ENCODE peak calls at places on chromosomes 13 and 19, in nine cellular contexts. R, U, E, Q, L, F, T, C and Y are unnamed samples.

GRCh38 chr19:47573076-47574026 is at the start of gene ZNF541:
- DNase-seq in R (peak), U (peak), E (peak), Q (peak), L (peak), F (no peak), T (no peak), C (peak), Y (peak)

GRCh38 chr19:14347999-14348889 is 33.0 kb upstream of the ADGRE5 start:
- DNase-seq in R (peak), U (peak), E (peak), Q (no peak), L (peak), F (no peak), T (peak), C (no peak), Y (peak)

GRCh38 chr13:20902438-20903163 is at the start of gene XPO4:
- DNase-seq in R (peak), U (peak), E (peak), Q (peak), L (peak), F (peak), T (peak), C (peak), Y (peak)

GRCh38 chr13:38763446-38764381 is 76.8 kb downstream of the FREM2 start:
- DNase-seq in R (no peak), U (peak), E (no peak), Q (no peak), L (peak), F (peak), T (peak), C (peak), Y (peak)

GRCh38 chr19:18833141-18833476 is 1.4 kb downstream of the UPF1 start:
- DNase-seq in R (no peak), U (no peak), E (no peak), Q (no peak), L (no peak), F (no peak), T (no peak), C (no peak), Y (peak)

GRCh38 chr19:39203372-39204341 is at the start of gene SYCN:
- DNase-seq in R (no peak), U (no peak), E (no peak), Q (no peak), L (no peak), F (no peak), T (no peak), C (no peak), Y (no peak)

GRCh38 chr19:408441-409005 is 424 bp downstream of the C2CD4C start:
- DNase-seq in R (peak), U (no peak), E (peak), Q (no peak), L (no peak), F (no peak), T (peak), C (no peak), Y (no peak)

GRCh38 chr13:100751826-100752225 is 77.2 kb upstream of the TMTC4 start:
- DNase-seq in R (no peak), U (no peak), E (no peak), Q (no peak), L (no peak), F (no peak), T (no peak), C (no peak), Y (no peak)

GRCh38 chr19:36169084-36169760 is 17.0 kb upstream of the COX7A1 start:
- DNase-seq in R (no peak), U (no peak), E (peak), Q (no peak), L (no peak), F (no peak), T (no peak), C (no peak), Y (no peak)

GRCh38 chr19:18656337-18657086 is 19.7 kb downstream of the KLHL26 start:
- DNase-seq in R (no peak), U (no peak), E (no peak), Q (no peak), L (no peak), F (no peak), T (no peak), C (no peak), Y (no peak)

GRCh38 chr19:1882089-1882785 is 3.1 kb downstream of the ABHD17A start:
- DNase-seq in R (no peak), U (no peak), E (no peak), Q (no peak), L (no peak), F (no peak), T (no peak), C (no peak), Y (no peak)

GRCh38 chr13:90171649-90172048 is 1175.8 kb upstream of the MIR17HG start:
- DNase-seq in R (no peak), U (peak), E (no peak), Q (no peak), L (peak), F (no peak), T (no peak), C (no peak), Y (peak)

GRCh38 chr19:33273881-33274662 is 28.3 kb downstream of the CEBPA start:
- DNase-seq in R (peak), U (peak), E (peak), Q (no peak), L (peak), F (no peak), T (peak), C (peak), Y (peak)

GRCh38 chr13:99585609-99586008 is 84.3 kb downstream of the TM9SF2 start:
- DNase-seq in R (no peak), U (peak), E (no peak), Q (no peak), L (peak), F (no peak), T (no peak), C (no peak), Y (peak)

GRCh38 chr19:19427302-19427701 is 21.8 kb downstream of the GATAD2A start:
- DNase-seq in R (no peak), U (no peak), E (no peak), Q (no peak), L (no peak), F (no peak), T (no peak), C (no peak), Y (no peak)

GRCh38 chr13:99729745-99730144 is 228.5 kb downstream of the TM9SF2 start:
- DNase-seq in R (no peak), U (no peak), E (no peak), Q (no peak), L (no peak), F (no peak), T (no peak), C (no peak), Y (no peak)

GRCh38 chr19:17011485-17011884 is 15.1 kb downstream of the CPAMD8 start:
- DNase-seq in R (no peak), U (no peak), E (no peak), Q (no peak), L (no peak), F (no peak), T (no peak), C (no peak), Y (no peak)

DNA sequence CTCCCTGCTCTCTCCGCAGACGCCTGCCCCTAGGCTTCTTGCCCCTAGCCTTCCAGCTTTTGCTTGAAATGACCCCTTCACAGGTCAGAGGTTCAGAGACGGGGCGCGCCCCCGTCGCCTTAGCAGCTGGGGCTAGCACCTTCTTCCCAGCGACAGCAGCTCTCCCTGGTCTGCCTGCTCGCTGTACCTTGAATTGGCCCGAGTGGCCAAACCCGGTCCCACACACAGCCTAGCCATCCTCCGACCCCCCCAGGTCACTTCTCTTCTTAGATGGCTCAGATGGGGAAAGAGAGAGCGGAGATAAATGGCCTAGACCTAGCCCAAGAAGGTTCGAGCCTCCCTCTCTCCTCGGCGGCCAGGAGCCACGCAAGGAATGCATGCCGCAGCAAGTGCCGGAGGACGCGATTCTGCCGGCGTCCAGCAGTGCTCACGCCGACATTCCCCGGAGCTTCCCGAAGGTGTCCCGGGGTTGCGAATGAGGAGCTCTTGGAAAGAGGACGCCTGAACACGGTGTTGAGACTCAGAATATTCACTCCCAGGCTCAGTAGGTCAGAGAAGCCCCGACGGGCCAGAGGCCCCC is 1.3 kb downstream of the CDX2 start:
- DNase-seq in R (no peak), U (no peak), E (no peak), Q (no peak), L (no peak), F (no peak), T (no peak), C (no peak), Y (no peak)
- H3K4me3 ChIP-seq in R (no peak), U (no peak), E (no peak), Q (no peak), L (no peak), F (no peak), T (peak), C (no peak), Y (no peak)

GRCh38 chr13:39783051-39783450 is 127.6 kb downstream of the COG6 start:
- DNase-seq in R (no peak), U (peak), E (no peak), Q (no peak), L (no peak), F (no peak), T (no peak), C (no peak), Y (no peak)
- TF ChIP-seq CTCF in R (no peak), U (peak), E (peak), Q (no peak), L (no peak), F (no peak), T (no peak), C (no peak), Y (no peak)

GRCh38 chr19:12834976-12835757 is 788 bp upstream of the RTBDN start:
- DNase-seq in R (no peak), U (no peak), E (no peak), Q (no peak), L (no peak), F (no peak), T (peak), C (no peak), Y (no peak)

GRCh38 chr19:12836529-12836863 is 1.8 kb upstream of the MAST1 start:
- DNase-seq in R (no peak), U (no peak), E (no peak), Q (no peak), L (no peak), F (no peak), T (no peak), C (no peak), Y (no peak)

GRCh38 chr19:12834418-12834943 is at the start of gene RTBDN:
- DNase-seq in R (no peak), U (no peak), E (no peak), Q (no peak), L (no peak), F (no peak), T (no peak), C (no peak), Y (no peak)

GRCh38 chr19:12833747-12834417 is 497 bp downstream of the RTBDN start:
- DNase-seq in R (no peak), U (no peak), E (no peak), Q (no peak), L (no peak), F (no peak), T (no peak), C (no peak), Y (no peak)

DNA sequence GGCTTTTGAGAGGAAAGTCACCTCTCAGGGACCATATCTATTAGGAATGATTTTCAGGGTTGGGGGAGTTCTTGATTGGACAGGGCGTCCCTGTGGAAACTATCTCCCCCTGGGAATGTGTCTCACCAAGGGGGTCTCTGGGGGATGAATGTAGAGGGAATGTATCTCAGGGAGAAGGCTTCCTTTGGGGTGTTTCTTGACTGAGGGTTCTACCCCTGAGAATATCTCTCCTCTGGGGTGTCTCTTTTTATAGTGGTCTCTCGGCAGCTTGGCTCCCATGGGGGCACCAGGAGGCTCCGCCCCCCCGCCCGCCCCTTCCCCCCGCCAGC is 997 bp downstream of the RTBDN start:
- DNase-seq in R (no peak), U (no peak), E (no peak), Q (no peak), L (no peak), F (no peak), T (no peak), C (no peak), Y (no peak)
- H3K4me3 ChIP-seq in R (no peak), U (no peak), E (no peak), Q (no peak), L (peak), F (no peak), T (peak), C (no peak), Y (no peak)

DNA sequence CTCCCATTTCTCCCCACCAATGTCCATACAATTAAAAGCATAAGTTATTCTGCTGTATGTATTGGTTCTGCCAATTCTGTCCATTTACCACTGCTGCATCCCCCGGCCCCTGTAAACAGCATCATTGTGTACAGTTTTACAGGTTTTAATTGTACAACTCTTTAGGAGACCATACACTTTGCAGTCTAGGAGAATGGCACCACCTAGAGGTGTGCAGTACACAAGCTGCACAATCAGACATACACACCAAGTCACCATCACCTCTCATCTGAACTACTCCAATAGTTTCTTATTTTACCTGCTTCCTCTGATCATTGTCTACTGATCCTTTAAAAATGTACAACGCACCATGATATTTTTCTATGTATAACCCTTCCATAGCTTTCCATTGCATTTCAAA is 855.9 kb upstream of the KLHL1 start:
- DNase-seq in R (no peak), U (peak), E (no peak), Q (no peak), L (no peak), F (no peak), T (no peak), C (no peak), Y (no peak)
- TF ChIP-seq CTCF in R (no peak), U (peak), E (no peak), Q (no peak), L (no peak), F (no peak), T (peak), C (no peak), Y (no peak)

GRCh38 chr19:50204081-50204428 is 633 bp downstream of the MYH14 start:
- DNase-seq in R (no peak), U (no peak), E (no peak), Q (no peak), L (no peak), F (no peak), T (no peak), C (no peak), Y (no peak)

GRCh38 chr19:50203281-50204080 is at the start of gene MYH14:
- DNase-seq in R (peak), U (no peak), E (peak), Q (peak), L (peak), F (no peak), T (peak), C (no peak), Y (peak)

GRCh38 chr19:50206191-50206590 is 2.8 kb downstream of the MYH14 start:
- DNase-seq in R (no peak), U (no peak), E (no peak), Q (no peak), L (no peak), F (no peak), T (no peak), C (no peak), Y (no peak)

GRCh38 chr19:50205681-50206138 is 2.3 kb downstream of the MYH14 start:
- DNase-seq in R (peak), U (no peak), E (no peak), Q (peak), L (no peak), F (no peak), T (peak), C (no peak), Y (no peak)

GRCh38 chr19:50204811-50205675 is 1.6 kb downstream of the MYH14 start:
- DNase-seq in R (peak), U (no peak), E (peak), Q (peak), L (no peak), F (no peak), T (peak), C (no peak), Y (no peak)
- H3K4me3 ChIP-seq in R (peak), U (no peak), E (peak), Q (peak), L (no peak), F (no peak), T (peak), C (no peak), Y (no peak)

GRCh38 chr19:10812902-10813404 is 23.1 kb downstream of the TMED1 start:
- DNase-seq in R (peak), U (peak), E (peak), Q (peak), L (peak), F (peak), T (no peak), C (peak), Y (peak)
- TF ChIP-seq CTCF in R (no peak), U (peak), E (no peak), Q (no peak), L (peak), F (no peak), T (no peak), C (peak), Y (peak)

GRCh38 chr19:5951338-5951861 is 26.5 kb downstream of the RANBP3 start:
- DNase-seq in R (peak), U (no peak), E (peak), Q (no peak), L (no peak), F (no peak), T (no peak), C (no peak), Y (no peak)
- H3K4me3 ChIP-seq in R (no peak), U (no peak), E (no peak), Q (no peak), L (no peak), F (no peak), T (no peak), C (no peak), Y (no peak)

GRCh38 chr19:37226248-37226647 is 8.2 kb downstream of the ZNF383 start:
- DNase-seq in R (no peak), U (no peak), E (no peak), Q (no peak), L (no peak), F (no peak), T (no peak), C (no peak), Y (no peak)

GRCh38 chr19:37227996-37228395 is 10.0 kb downstream of the ZNF383 start:
- DNase-seq in R (no peak), U (peak), E (no peak), Q (no peak), L (no peak), F (no peak), T (no peak), C (no peak), Y (no peak)
- TF ChIP-seq CTCF in R (peak), U (peak), E (peak), Q (no peak), L (peak), F (peak), T (peak), C (peak), Y (peak)

GRCh38 chr13:48594080-48594815 is 59.5 kb upstream of the CYSLTR2 start:
- DNase-seq in R (no peak), U (no peak), E (no peak), Q (no peak), L (no peak), F (no peak), T (no peak), C (no peak), Y (no peak)
- H3K4me3 ChIP-seq in R (no peak), U (no peak), E (no peak), Q (no peak), L (no peak), F (no peak), T (no peak), C (no peak), Y (no peak)